ENCODE peak calls at places on chromosomes 2 and 18, in four cellular contexts. P is A549, S is K562, V is GM12878. E is an unnamed sample.

GRCh38 chr2:63054812-63055509 is 4.3 kb downstream of the OTX1 start:
- DNase-seq in V (no peak), S (no peak), P (no peak), E (no peak)

GRCh38 chr2:182818541-182819308 is 47.7 kb downstream of the FRZB start:
- DNase-seq in S (no peak), P (no peak), V (no peak), E (no peak)

GRCh38 chr2:241150660-241151530 is 628 bp downstream of the PPP1R7 start:
- DNase-seq in V (no peak), S (no peak), P (no peak), E (peak)

GRCh38 chr2:190978389-190979053 is 35.5 kb downstream of the STAT1 start:
- DNase-seq in P (no peak), S (no peak), V (no peak), E (peak)

GRCh38 chr2:85795331-85796045 is 41.7 kb downstream of the ATOH8 start:
- DNase-seq in S (no peak), P (no peak), V (no peak), E (no peak)

GRCh38 chr2:3503483-3503882 is 15.8 kb downstream of the ADI1 start:
- DNase-seq in P (no peak), S (no peak), V (no peak), E (no peak)

GRCh38 chr2:98757904-98758421 is 27.0 kb upstream of the MGAT4A start:
- DNase-seq in P (peak), V (peak), S (no peak), E (peak)

GRCh38 chr2:108220191-108220590 is 19.6 kb upstream of the SULT1C3 start:
- DNase-seq in S (no peak), P (no peak), V (no peak), E (no peak)

GRCh38 chr2:163554864-163555263 is 180.9 kb downstream of the FIGN start:
- DNase-seq in P (no peak), S (no peak), V (no peak), E (no peak)

GRCh38 chr2:113200236-113200635 is 26.5 kb downstream of the PSD4 start:
- DNase-seq in P (no peak), S (no peak), V (no peak), E (no peak)

GRCh38 chr18:75421656-75422055 is 5.8 kb downstream of the SMIM21 start:
- DNase-seq in V (no peak), P (no peak), S (no peak), E (peak)

GRCh38 chr2:30871980-30872789 is 64.9 kb upstream of the CAPN13 start:
- DNase-seq in S (no peak), V (no peak), P (no peak), E (no peak)

GRCh38 chr18:12567849-12568248 is 90.1 kb downstream of the SPIRE1 start:
- DNase-seq in V (no peak), S (no peak), P (no peak), E (no peak)

GRCh38 chr2:217940261-217941220 is 62.3 kb downstream of the TNS1 start:
- DNase-seq in P (no peak), S (no peak), V (no peak), E (no peak)

GRCh38 chr2:229927817-229928321 is 5.6 kb downstream of the FBXO36 start:
- DNase-seq in V (no peak), P (no peak), S (no peak), E (peak)

GRCh38 chr2:120625865-120626560 is 109.7 kb upstream of the GLI2 start:
- DNase-seq in P (no peak), V (no peak), S (no peak), E (no peak)

GRCh38 chr18:8261651-8262091 is 347.6 kb upstream of the RAB12 start:
- DNase-seq in S (no peak), P (no peak), V (no peak), E (no peak)

GRCh38 chr18:80046011-80046410 is 11.8 kb downstream of the RBFA start:
- DNase-seq in S (no peak), P (no peak), V (no peak), E (no peak)

GRCh38 chr2:75047189-75047812 is 88.9 kb downstream of the POLE4 start:
- DNase-seq in V (no peak), P (peak), S (no peak), E (peak)

GRCh38 chr2:99545066-99545465 is 55.2 kb upstream of the REV1 start:
- DNase-seq in S (no peak), V (no peak), P (no peak), E (peak)

GRCh38 chr2:160551259-160551658 is 57.7 kb upstream of the RBMS1 start:
- DNase-seq in P (no peak), S (no peak), V (no peak), E (no peak)

GRCh38 chr2:10575566-10576300 is 114.0 kb downstream of the NOL10 start:
- DNase-seq in V (no peak), S (no peak), P (peak), E (peak)

GRCh38 chr18:79047556-79048244 is 21.5 kb upstream of the ATP9B start:
- DNase-seq in S (no peak), P (no peak), V (no peak), E (no peak)

DNA sequence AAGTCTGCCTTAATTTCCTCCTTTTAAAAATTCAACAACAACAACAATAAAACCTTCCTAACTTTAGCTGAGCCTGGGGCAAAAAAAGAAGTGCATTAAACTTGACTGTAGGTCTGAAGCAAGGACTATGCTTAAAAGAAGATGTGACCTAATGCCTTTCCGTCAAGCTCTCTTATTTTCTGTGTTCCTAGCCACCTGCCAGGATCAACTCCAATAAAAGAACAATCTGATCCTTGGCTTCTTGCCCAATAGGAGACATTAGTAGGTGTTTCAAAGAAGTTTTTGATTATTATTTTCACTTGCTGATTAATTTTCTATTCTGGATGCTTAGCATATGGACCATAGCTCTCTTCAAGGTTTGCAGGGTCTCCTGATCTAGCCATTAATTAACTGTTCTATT is 237.5 kb downstream of the STK39 start:
- DNase-seq in V (no peak), S (no peak), P (no peak), E (no peak)
- TF ChIP-seq ELK1 in V (no peak), S (no peak), P (no peak), E (no peak)

DNA sequence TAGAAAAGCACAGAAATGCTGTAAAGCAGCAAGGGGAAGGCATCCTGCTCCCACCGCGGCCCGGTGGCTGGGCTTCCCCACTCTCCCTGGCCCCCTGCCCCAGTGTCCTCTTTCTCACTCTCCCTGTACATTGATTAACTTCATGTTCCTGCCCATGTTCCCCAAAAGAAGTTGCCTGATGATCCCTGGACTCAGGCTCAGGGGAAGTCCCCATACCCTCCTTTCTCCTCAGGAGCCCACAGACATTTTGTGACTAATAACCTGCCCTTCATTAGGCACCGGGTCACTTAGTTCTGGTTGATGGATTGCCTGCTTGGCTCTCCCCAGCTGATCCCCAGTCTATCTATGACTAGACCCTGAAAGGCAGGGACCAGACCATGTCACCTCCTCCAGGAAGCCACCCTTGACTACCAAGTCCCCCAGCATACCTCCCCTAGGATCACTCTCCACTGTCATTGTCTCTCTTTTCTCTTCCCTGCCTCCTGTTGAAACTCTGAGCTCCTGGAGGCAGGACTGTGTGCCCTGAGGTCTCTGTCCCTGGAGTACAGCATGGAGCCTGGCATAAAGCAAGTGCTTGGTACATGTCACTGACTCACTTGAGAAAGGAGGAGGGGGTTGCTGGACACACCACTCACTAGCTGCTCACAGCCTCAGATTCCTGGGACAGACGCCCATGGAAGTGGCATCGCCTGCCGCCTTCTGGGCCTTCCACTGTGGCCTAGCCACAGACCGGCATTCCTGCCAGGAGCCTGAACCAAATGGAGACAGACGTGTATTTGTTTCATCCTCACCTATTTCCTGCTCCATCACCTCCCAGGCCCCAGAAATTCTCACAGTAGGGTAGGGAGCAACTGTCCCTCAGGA is 13.5 kb downstream of the MALL start:
- DNase-seq in P (peak), S (no peak), V (no peak), E (peak)
- TF ChIP-seq ELK1 in P (no peak), S (no peak), V (no peak), E (no peak)

GRCh38 chr2:236209996-236210395 is 41.8 kb upstream of the GBX2 start:
- DNase-seq in V (no peak), P (no peak), S (no peak), E (no peak)

GRCh38 chr2:236208281-236208900 is 40.2 kb upstream of the GBX2 start:
- DNase-seq in S (no peak), P (no peak), V (no peak), E (no peak)

GRCh38 chr2:236210536-236210935 is 42.4 kb upstream of the GBX2 start:
- DNase-seq in S (no peak), V (no peak), P (no peak), E (no peak)

GRCh38 chr2:236211281-236211680 is 43.1 kb upstream of the GBX2 start:
- DNase-seq in V (no peak), P (no peak), S (no peak), E (no peak)

DNA sequence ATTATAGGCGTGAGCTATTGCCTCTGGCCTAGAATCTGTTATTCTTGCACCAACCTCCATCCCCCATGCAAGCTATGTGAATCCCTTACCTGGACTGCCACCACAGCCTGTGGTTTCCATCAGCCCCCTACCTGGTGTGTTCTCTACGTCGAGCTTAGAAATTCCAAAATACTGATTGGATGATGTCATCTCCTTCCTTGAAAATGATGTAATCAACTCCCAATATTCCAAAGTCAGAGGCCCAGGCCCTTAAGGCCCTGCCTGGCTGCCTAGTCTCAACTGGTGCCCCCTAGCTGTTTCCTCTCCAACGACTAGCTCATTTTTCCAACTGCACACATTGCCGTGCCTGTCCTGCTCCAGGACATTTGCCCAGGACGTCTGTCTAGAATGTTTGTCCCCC is 41.3 kb upstream of the GBX2 start:
- DNase-seq in V (no peak), P (no peak), S (no peak), E (no peak)
- TF ChIP-seq ELK1 in V (no peak), P (no peak), S (no peak), E (no peak)

DNA sequence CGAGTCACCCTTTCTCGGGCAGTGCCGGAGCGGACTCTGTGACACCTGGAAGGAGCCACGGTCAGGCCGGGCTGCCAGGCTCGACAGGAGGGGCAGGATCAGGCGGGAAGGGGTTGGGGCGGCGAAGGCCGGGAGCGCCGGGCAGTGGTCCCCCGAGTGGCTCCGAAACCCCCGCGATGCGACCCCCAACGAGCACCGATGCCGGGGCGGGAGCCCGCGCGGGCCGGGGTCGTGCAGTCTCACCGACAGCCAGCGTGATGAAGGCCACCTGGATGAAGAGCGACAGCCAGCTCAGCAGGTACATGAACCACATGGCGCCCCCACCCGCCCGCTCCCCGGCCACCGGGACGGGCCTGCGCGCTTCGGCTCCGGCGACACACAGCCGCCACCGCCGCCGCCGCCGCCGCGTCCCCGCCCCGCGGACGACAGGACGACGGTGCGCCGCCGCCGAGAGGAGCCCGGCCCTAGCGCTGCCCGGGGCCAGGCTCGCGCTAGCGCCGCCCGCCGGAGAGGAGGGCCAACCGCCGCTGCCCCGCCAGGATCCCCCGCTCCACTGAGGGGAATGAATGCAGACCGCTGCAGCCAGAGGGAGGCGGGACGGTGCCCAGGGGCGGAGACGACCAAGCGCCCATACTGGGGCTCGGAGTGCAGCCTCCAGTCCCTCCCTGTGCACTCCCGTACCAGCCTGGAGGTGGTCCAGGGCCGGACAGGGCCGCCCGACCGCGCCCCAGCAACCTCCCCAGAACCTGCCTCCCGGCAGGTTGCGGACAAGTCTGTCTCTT is at the start of gene TEX261:
- DNase-seq in V (peak), S (peak), P (peak), E (peak)
- TF ChIP-seq ELK1 in V (no peak), S (no peak), P (no peak), E (no peak)

DNA sequence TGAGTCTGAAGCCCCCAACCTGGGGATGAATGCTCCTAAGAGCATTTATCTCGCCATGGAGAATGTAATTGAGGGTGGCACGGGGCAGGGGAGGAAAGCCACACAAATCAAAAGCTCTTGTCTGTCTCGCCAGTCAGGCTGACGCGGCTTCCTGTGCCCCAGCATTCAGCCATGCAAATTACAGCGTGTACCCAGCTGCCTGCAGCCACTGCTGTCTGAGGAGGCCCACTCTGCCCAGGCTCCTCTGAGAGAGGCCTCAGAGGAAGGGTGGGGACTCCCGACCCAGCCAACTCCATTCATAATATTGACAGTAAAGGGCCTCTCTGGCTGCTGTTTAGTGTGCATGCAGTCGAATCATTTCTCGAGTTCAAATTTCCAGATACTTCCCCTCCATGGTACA is 22.0 kb downstream of the SMAD7 start:
- DNase-seq in P (no peak), S (no peak), V (peak), E (peak)
- TF ChIP-seq ELK1 in P (no peak), S (no peak), V (no peak), E (no peak)

GRCh38 chr18:37266290-37266689 is 299.3 kb downstream of the CELF4 start:
- DNase-seq in S (peak), P (no peak), V (no peak), E (no peak)

GRCh38 chr18:37270666-37271052 is 294.9 kb downstream of the CELF4 start:
- DNase-seq in S (no peak), V (no peak), P (no peak), E (no peak)

GRCh38 chr18:37272841-37273240 is 292.8 kb downstream of the CELF4 start:
- DNase-seq in P (no peak), V (no peak), S (no peak), E (no peak)

GRCh38 chr18:37274309-37274987 is 291.1 kb downstream of the CELF4 start:
- DNase-seq in P (no peak), S (no peak), V (no peak), E (no peak)

GRCh38 chr18:37270046-37270665 is 295.4 kb downstream of the CELF4 start:
- DNase-seq in V (no peak), S (peak), P (no peak), E (peak)
- TF ChIP-seq ELK1 in V (no peak), S (no peak), P (no peak), E (no peak)

GRCh38 chr2:71856709-71857525 is 290.7 kb downstream of the CYP26B1 start:
- DNase-seq in S (no peak), P (no peak), V (no peak), E (no peak)
- TF ChIP-seq ELK1 in S (no peak), P (no peak), V (no peak), E (no peak)